ENCODE peak calls at places on chromosomes 12 and 14, in eight cellular contexts. K is glutamatergic neuron, S is GM12878, E is ovary, O is vagina, U is omental fat pad, X is heart right ventricle, A is AG10803. T is an unnamed sample.

GRCh38 chr12:122471324-122472226 is 29.2 kb downstream of the ZCCHC8 start:
- DNase-seq in U (no peak), A (peak), O (no peak), E (no peak), K (no peak), S (no peak), X (no peak), T (peak)

GRCh38 chr14:37034410-37035285 is 137.8 kb downstream of the SLC25A21 start:
- DNase-seq in A (peak), O (no peak), U (no peak), K (no peak), S (no peak), X (no peak), E (no peak), T (no peak)

GRCh38 chr14:102678394-102678793 is 85.9 kb downstream of the RCOR1 start:
- DNase-seq in E (no peak), S (no peak), K (no peak), X (no peak), A (no peak), O (no peak), U (no peak), T (no peak)

GRCh38 chr12:125540580-125541204 is 475.5 kb downstream of the AACS start:
- DNase-seq in O (no peak), S (no peak), K (no peak), A (no peak), U (no peak), X (no peak), E (no peak), T (no peak)

GRCh38 chr12:67772276-67773169 is 124.0 kb downstream of the DYRK2 start:
- DNase-seq in X (no peak), O (no peak), E (no peak), U (no peak), A (peak), S (no peak), K (peak), T (no peak)

GRCh38 chr14:102819176-102819628 is 42.0 kb downstream of the TRAF3 start:
- DNase-seq in E (no peak), X (no peak), U (no peak), K (no peak), S (peak), A (peak), O (no peak), T (peak)

GRCh38 chr12:127106723-127107122 is 1160.2 kb upstream of the TMEM132C start:
- DNase-seq in S (no peak), E (no peak), O (no peak), X (no peak), U (no peak), A (no peak), K (no peak), T (no peak)

GRCh38 chr12:39443704-39444234 is 849 bp upstream of the KIF21A start:
- DNase-seq in S (no peak), K (no peak), A (peak), U (no peak), O (no peak), E (no peak), X (no peak), T (no peak)

GRCh38 chr12:57401165-57401564 is 29.7 kb downstream of the R3HDM2 start:
- DNase-seq in A (no peak), X (no peak), E (no peak), U (no peak), S (no peak), K (peak), O (no peak), T (no peak)

GRCh38 chr12:118103231-118103600 is 595 bp downstream of the VSIG10 start:
- DNase-seq in X (no peak), O (no peak), E (peak), A (peak), K (peak), U (no peak), S (no peak), T (no peak)

GRCh38 chr12:8553088-8553627 is 12.5 kb upstream of the CLEC4E start:
- DNase-seq in A (no peak), O (no peak), K (no peak), S (no peak), E (no peak), U (no peak), X (no peak), T (no peak)

GRCh38 chr12:18578191-18578590 is 159.6 kb downstream of the PLCZ1 start:
- DNase-seq in X (no peak), E (no peak), U (no peak), A (peak), O (no peak), S (no peak), K (no peak), T (no peak)

GRCh38 chr14:32075636-32076277 is 1.3 kb upstream of the ARHGAP5 start:
- DNase-seq in S (no peak), E (peak), X (peak), A (peak), O (peak), K (peak), U (no peak), T (peak)

GRCh38 chr14:72679591-72680151 is 214.2 kb downstream of the DPF3 start:
- DNase-seq in O (no peak), X (no peak), K (peak), S (no peak), E (no peak), U (no peak), A (no peak), T (no peak)

GRCh38 chr14:66496911-66497310 is 10.7 kb downstream of the CCDC196 start:
- DNase-seq in X (no peak), S (no peak), E (no peak), O (no peak), A (no peak), U (no peak), K (no peak), T (no peak)

GRCh38 chr14:67343601-67344230 is 15.9 kb downstream of the ATP6V1D start:
- DNase-seq in K (no peak), U (no peak), A (no peak), X (no peak), S (no peak), E (no peak), O (no peak), T (no peak)

GRCh38 chr14:92794547-92794941 is 439 bp downstream of the GOLGA5 start:
- DNase-seq in O (peak), K (peak), X (no peak), U (no peak), E (no peak), S (no peak), A (peak), T (no peak)

GRCh38 chr14:97978336-97978735 is 1181.2 kb downstream of the VRK1 start:
- DNase-seq in O (no peak), S (no peak), X (peak), U (no peak), K (peak), E (peak), A (peak), T (peak)
- TF ChIP-seq CTCF in O (no peak), S (no peak), X (peak), U (no peak), K (no peak), E (no peak), A (peak), T (no peak)

DNA sequence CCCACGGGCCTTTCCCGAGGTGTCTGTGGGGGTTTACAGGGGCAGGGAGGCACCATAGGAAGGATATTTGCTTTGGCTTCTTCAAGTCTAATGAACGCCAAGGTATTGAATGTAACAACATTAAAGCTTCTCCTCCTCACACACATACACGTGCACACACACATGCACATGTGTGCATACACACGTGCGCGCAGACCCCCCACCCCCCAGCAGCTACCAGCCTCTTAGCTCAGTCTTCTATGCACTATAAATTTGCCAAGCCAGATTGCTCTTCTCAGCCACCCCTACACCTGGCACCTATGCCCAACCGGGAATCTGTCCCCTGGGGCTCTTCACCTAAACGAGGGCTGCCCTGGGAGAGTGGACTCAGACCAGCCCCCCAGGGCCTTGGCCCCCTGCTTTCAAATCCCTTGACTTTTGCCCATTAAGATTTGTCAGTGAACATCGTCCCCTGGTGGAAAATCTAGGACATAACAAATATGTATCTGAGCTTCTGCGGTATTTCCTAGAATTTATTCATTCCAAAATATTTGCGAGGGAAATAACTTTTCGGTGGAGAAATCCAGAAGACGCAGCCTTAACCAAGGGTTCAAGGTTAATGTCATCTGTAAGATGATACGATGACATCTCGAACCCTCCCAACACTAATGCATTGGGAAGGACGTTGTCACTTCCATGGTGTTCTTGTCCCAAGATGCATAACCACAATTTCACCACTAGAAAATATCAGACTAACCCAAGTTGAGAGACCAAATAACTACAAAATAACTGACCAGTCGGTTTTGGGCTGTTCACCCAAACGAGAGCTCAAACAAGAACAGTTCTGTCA is 330.4 kb downstream of the MED13L start:
- DNase-seq in K (no peak), X (no peak), E (no peak), O (no peak), A (no peak), U (no peak), S (no peak), T (no peak)
- TF ChIP-seq CTCF in K (peak), X (peak), E (no peak), O (no peak), A (peak), U (no peak), S (peak), T (peak)

GRCh38 chr12:41466300-41466699 is 278.2 kb downstream of the PDZRN4 start:
- DNase-seq in S (no peak), A (no peak), E (no peak), X (no peak), U (no peak), K (no peak), O (no peak), T (no peak)
- TF ChIP-seq CTCF in S (no peak), A (no peak), E (no peak), X (no peak), U (no peak), K (no peak), O (no peak), T (no peak)

DNA sequence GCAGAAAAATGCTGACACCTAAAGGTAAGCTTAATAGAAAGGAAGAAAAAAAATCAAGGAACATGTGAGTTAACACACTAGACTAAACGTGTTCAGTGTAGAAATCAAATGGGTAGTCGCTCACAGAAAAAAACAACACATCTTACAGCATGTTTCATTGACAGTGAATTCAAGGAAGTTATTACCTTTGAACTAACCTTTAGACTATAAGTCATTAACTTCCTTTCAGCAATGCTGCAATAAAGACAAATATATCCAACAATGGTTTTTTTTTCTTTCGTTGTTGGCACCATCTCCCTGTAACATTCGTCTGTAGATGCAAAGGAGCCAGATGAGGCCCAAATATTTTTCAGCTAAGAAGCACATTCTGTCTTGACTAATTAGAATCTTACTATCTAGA is 31.0 kb downstream of the RTRAF start:
- DNase-seq in A (no peak), X (no peak), E (no peak), K (no peak), U (no peak), O (no peak), S (no peak), T (no peak)
- TF ChIP-seq CTCF in A (no peak), X (no peak), E (no peak), K (no peak), U (no peak), O (no peak), S (no peak), T (no peak)

DNA sequence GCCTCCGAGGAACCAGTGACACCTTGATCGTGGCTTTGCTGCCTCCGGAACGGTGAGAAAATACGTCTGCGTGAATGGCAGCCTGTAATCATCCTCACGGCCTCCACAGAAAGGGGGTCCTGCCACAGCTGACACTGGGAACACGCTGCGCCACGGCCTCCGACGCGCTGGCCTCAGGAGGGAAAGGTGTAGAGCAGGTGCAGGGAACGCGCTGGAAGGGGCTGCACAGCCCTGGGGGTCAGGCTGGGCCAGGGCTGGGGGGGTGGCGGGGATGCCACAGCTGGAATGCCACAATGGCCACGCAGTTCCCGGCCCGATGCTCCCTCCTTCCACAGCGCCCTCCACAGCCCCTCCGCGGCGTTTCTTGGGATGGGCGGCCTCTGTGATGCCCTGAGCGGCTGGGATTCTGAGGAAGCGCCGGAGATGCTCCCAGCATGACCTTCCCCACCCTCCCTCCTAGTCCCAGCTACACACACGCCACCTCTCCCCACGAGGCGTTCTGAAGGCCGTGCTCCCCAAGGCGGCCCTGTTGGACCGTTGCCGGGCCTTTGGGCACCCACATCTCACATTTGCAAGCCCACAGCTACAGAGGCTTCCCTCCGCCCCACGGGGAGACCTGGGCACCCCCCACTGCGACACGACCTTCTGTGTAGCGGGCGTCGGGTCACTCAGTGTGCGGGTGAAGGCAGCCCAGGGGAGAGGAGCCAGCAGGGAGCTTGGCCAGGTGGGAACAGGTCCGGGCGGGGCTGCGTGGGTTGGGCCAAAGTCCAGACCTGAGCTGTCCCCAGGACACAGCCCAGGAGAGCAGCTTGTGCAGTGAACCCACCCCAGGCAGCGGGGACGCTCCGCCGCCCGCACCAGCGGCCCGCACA is 31.8 kb upstream of the GALNT9 start:
- DNase-seq in U (no peak), K (no peak), S (no peak), X (no peak), A (no peak), O (no peak), E (peak), T (no peak)
- TF ChIP-seq CTCF in U (no peak), K (no peak), S (no peak), X (no peak), A (no peak), O (no peak), E (no peak), T (no peak)